ENCODE peak calls at places on chromosomes 6 and 20, in six cellular contexts. I is thoracic aorta, X is WERI-Rb-1, O is fibroblast of the aortic adventitia, K is psoas muscle, T is AG04450. Z is an unnamed sample.

GRCh38 chr6:158554611-158555361 is 5.1 kb upstream of the TMEM181 start:
- DNase-seq in I (no peak), X (no peak), O (no peak), K (no peak), T (no peak), Z (no peak)

GRCh38 chr6:135291288-135292116 is 110.4 kb downstream of the MYB start:
- DNase-seq in I (no peak), X (no peak), O (peak), K (no peak), T (no peak), Z (peak)

GRCh38 chr20:3406481-3407425 is 716 bp downstream of the DNAAF9 start:
- DNase-seq in I (no peak), X (peak), O (peak), K (peak), T (no peak), Z (no peak)

GRCh38 chr6:144153971-144154370 is 3.7 kb downstream of the STX11 start:
- DNase-seq in I (no peak), X (no peak), O (no peak), K (no peak), T (no peak), Z (no peak)

GRCh38 chr6:155872961-155873360 is 417.3 kb upstream of the NOX3 start:
- DNase-seq in I (no peak), X (no peak), O (no peak), K (no peak), T (no peak), Z (no peak)

GRCh38 chr6:6883011-6883410 is 224.8 kb upstream of the RREB1 start:
- DNase-seq in I (no peak), X (no peak), O (no peak), K (no peak), T (no peak), Z (no peak)

GRCh38 chr6:159044899-159045727 is at the start of gene TAGAP:
- DNase-seq in I (no peak), X (no peak), O (no peak), K (peak), T (no peak), Z (no peak)

GRCh38 chr20:36482044-36482473 is 59.3 kb upstream of the MYL9 start:
- DNase-seq in I (no peak), X (peak), O (no peak), K (peak), T (no peak), Z (no peak)

GRCh38 chr20:30610751-30611150 is 646.7 kb upstream of the DEFB115 start:
- DNase-seq in I (no peak), X (no peak), O (no peak), K (no peak), T (no peak), Z (no peak)

GRCh38 chr6:18861182-18861581 is 474.0 kb downstream of the RNF144B start:
- DNase-seq in I (no peak), X (no peak), O (no peak), K (no peak), T (no peak), Z (no peak)

GRCh38 chr20:62646851-62647520 is 4.7 kb downstream of the SLCO4A1 start:
- DNase-seq in I (no peak), X (no peak), O (no peak), K (peak), T (no peak), Z (no peak)

GRCh38 chr20:37297066-37297736 is 7.7 kb downstream of the MANBAL start:
- DNase-seq in I (no peak), X (no peak), O (peak), K (no peak), T (peak), Z (peak)

GRCh38 chr20:21505810-21506530 is 7.9 kb downstream of the NKX2-2 start:
- DNase-seq in I (no peak), X (peak), O (peak), K (peak), T (no peak), Z (no peak)

GRCh38 chr6:38184041-38184779 is 364.7 kb downstream of the ZFAND3 start:
- DNase-seq in I (no peak), X (no peak), O (no peak), K (no peak), T (no peak), Z (no peak)

GRCh38 chr6:11650297-11650696 is 112.7 kb downstream of the TMEM170B start:
- DNase-seq in I (no peak), X (no peak), O (peak), K (no peak), T (peak), Z (peak)

GRCh38 chr20:57594092-57594911 is 25.9 kb downstream of the ZBP1 start:
- DNase-seq in I (no peak), X (peak), O (peak), K (peak), T (no peak), Z (no peak)

GRCh38 chr20:6560978-6561377 is 206.5 kb upstream of the BMP2 start:
- DNase-seq in I (no peak), X (no peak), O (no peak), K (no peak), T (no peak), Z (no peak)

GRCh38 chr6:35568967-35569606 is 56.4 kb upstream of the TULP1 start:
- DNase-seq in I (no peak), X (peak), O (no peak), K (peak), T (no peak), Z (no peak)

GRCh38 chr6:134774244-134774643 is 175.7 kb downstream of the ALDH8A1 start:
- DNase-seq in I (no peak), X (no peak), O (peak), K (no peak), T (peak), Z (peak)

GRCh38 chr6:4568138-4568537 is 208.1 kb upstream of the CDYL start:
- DNase-seq in I (no peak), X (no peak), O (no peak), K (no peak), T (no peak), Z (no peak)

GRCh38 chr6:116329156-116329555 is 41.6 kb upstream of the DSE start:
- DNase-seq in I (no peak), X (no peak), O (no peak), K (no peak), T (no peak), Z (no peak)

GRCh38 chr6:88538849-88539571 is 372.9 kb upstream of the CNR1 start:
- DNase-seq in I (no peak), X (no peak), O (no peak), K (no peak), T (no peak), Z (no peak)

GRCh38 chr6:136963259-136963658 is 41.2 kb downstream of the SLC35D3 start:
- DNase-seq in I (no peak), X (no peak), O (no peak), K (no peak), T (no peak), Z (no peak)

GRCh38 chr6:1222426-1223311 is 89.2 kb upstream of the FOXQ1 start:
- DNase-seq in I (no peak), X (no peak), O (no peak), K (no peak), T (no peak), Z (no peak)

GRCh38 chr6:55704421-55704820 is 125.4 kb upstream of the HMGCLL1 start:
- DNase-seq in I (no peak), X (no peak), O (peak), K (no peak), T (no peak), Z (peak)

GRCh38 chr20:47356220-47356525 is 326 bp downstream of the ZMYND8 start:
- DNase-seq in I (no peak), X (no peak), O (no peak), K (no peak), T (no peak), Z (no peak)

GRCh38 chr6:31752739-31753319 is 9.6 kb upstream of the SAPCD1 start:
- DNase-seq in I (no peak), X (no peak), O (peak), K (no peak), T (no peak), Z (no peak)

GRCh38 chr20:24755411-24755922 is 193.6 kb upstream of the CST7 start:
- DNase-seq in I (no peak), X (peak), O (no peak), K (no peak), T (no peak), Z (peak)

GRCh38 chr20:11344939-11345338 is 572.8 kb upstream of the BTBD3 start:
- DNase-seq in I (no peak), X (no peak), O (no peak), K (no peak), T (no peak), Z (no peak)

GRCh38 chr6:166567107-166567506 is 19.4 kb downstream of the RAMACL start:
- DNase-seq in I (no peak), X (peak), O (peak), K (peak), T (peak), Z (peak)

GRCh38 chr6:26175428-26176181 is 88.4 kb downstream of the HFE start:
- DNase-seq in I (no peak), X (peak), O (peak), K (no peak), T (no peak), Z (no peak)

GRCh38 chr6:140217283-140217682 is 842.8 kb upstream of the CITED2 start:
- DNase-seq in I (no peak), X (no peak), O (no peak), K (no peak), T (no peak), Z (no peak)

GRCh38 chr20:11178946-11179654 is 505.3 kb upstream of the JAG1 start:
- DNase-seq in I (no peak), X (no peak), O (peak), K (no peak), T (peak), Z (peak)

GRCh38 chr20:17810847-17811604 is 111.3 kb downstream of the BANF2 start:
- DNase-seq in I (no peak), X (no peak), O (no peak), K (no peak), T (no peak), Z (no peak)

GRCh38 chr6:35415065-35415880 is 36.9 kb upstream of the FANCE start:
- DNase-seq in I (peak), X (peak), O (peak), K (peak), T (peak), Z (peak)

GRCh38 chr6:45690846-45691245 is 313.1 kb upstream of the SUPT3H start:
- DNase-seq in I (no peak), X (no peak), O (no peak), K (no peak), T (no peak), Z (no peak)

GRCh38 chr6:17700421-17701416 is 6.0 kb downstream of the NUP153 start:
- DNase-seq in I (no peak), X (no peak), O (no peak), K (no peak), T (no peak), Z (no peak)

GRCh38 chr20:9945406-9945805 is 89.4 kb upstream of the ANKEF1 start:
- DNase-seq in I (no peak), X (peak), O (peak), K (no peak), T (no peak), Z (no peak)

GRCh38 chr6:151699719-151700118 is 107.8 kb upstream of the ESR1 start:
- DNase-seq in I (no peak), X (no peak), O (peak), K (no peak), T (no peak), Z (no peak)

DNA sequence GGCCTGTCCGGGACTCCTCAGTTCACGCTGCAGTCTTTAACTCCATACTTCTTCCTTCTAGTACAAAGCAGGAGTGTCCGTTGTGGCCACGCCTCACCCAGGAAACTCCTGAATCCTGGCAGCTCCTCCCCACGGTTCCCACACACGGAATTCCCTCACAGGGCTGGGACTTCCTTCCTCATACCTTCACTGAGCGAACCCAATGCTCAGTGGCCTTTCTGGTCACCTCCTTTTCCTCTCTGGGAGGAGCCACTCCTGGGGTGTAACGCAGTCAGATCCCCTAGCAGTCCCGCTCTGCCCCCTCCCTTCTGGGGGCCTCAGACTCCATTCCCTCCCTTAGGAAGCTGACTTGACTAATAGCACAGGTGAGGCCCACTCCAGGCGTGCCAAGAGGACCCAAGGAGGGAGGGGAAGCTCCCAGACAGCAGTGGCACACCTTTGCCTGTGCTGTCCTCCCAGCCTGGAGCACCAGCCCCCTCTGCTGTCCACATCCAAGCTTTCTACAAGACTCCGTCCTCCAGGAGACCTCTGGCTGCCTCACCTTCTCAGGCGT is at the start of gene SLC52A3:
- DNase-seq in I (no peak), X (peak), O (no peak), K (no peak), T (no peak), Z (no peak)
- TF ChIP-seq CTCF in I (no peak), X (peak), O (no peak), K (peak), T (no peak), Z (no peak)

GRCh38 chr6:27889275-27889627 is 22.9 kb downstream of the OR2B2 start:
- DNase-seq in I (no peak), X (no peak), O (no peak), K (no peak), T (no peak), Z (no peak)
- H3K4me3 ChIP-seq in I (no peak), X (no peak), O (no peak), K (no peak), T (no peak), Z (no peak)

GRCh38 chr6:112501705-112502104 is 154.6 kb downstream of the RFPL4B start:
- DNase-seq in I (no peak), X (no peak), O (no peak), K (peak), T (peak), Z (peak)

GRCh38 chr6:112503210-112503609 is 156.1 kb downstream of the RFPL4B start:
- DNase-seq in I (no peak), X (no peak), O (no peak), K (no peak), T (no peak), Z (peak)

GRCh38 chr6:112502348-112503130 is 155.4 kb downstream of the RFPL4B start:
- DNase-seq in I (no peak), X (no peak), O (peak), K (no peak), T (no peak), Z (peak)
- TF ChIP-seq CTCF in I (no peak), X (no peak), O (peak), K (no peak), T (peak), Z (peak)

DNA sequence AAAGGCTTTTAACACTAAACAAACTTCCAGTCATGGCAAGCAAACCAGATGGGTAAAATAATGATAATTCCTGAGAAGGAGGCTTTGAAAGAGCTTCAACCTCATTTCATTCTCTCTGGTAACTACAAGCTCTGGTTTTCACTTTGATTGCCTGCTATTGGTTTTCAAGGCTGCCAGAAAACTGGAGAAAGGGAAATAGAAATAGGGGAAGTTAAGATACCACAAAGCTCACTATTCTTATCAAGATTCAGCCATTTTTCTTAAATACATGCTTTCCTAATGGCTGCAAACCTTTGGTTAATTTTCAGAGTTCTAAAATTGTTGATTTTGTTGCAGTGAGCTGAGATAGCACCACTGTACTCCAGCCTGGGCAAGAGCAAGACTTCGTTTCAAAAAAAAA is 42.5 kb upstream of the NELFCD start:
- DNase-seq in I (no peak), X (no peak), O (no peak), K (no peak), T (no peak), Z (no peak)
- H3K4me3 ChIP-seq in I (no peak), X (no peak), O (no peak), K (no peak), T (no peak), Z (no peak)

GRCh38 chr6:153702671-153703070 is 336.4 kb upstream of the OPRM1 start:
- DNase-seq in I (no peak), X (no peak), O (no peak), K (no peak), T (no peak), Z (no peak)
- TF ChIP-seq CTCF in I (no peak), X (no peak), O (no peak), K (no peak), T (no peak), Z (no peak)

GRCh38 chr6:132663661-132664060 is 4.7 kb upstream of the TAAR1 start:
- DNase-seq in I (no peak), X (no peak), O (no peak), K (no peak), T (no peak), Z (no peak)
- H3K4me3 ChIP-seq in I (no peak), X (no peak), O (no peak), K (no peak), T (no peak), Z (no peak)

GRCh38 chr20:53594068-53595017 is 704 bp upstream of the ZNF217 start:
- DNase-seq in I (peak), X (peak), O (peak), K (peak), T (peak), Z (peak)
- TF ChIP-seq CTCF in I (no peak), X (peak), O (no peak), K (no peak), T (no peak), Z (no peak)

GRCh38 chr6:30685977-30686907 is at the start of gene PPP1R18:
- DNase-seq in I (peak), X (peak), O (peak), K (peak), T (no peak), Z (no peak)
- H3K4me3 ChIP-seq in I (peak), X (peak), O (peak), K (peak), T (peak), Z (peak)

GRCh38 chr20:50279988-50280850 is 89.6 kb downstream of the CEBPB start:
- DNase-seq in I (no peak), X (no peak), O (no peak), K (no peak), T (no peak), Z (no peak)

GRCh38 chr20:50278377-50278683 is 87.7 kb downstream of the CEBPB start:
- DNase-seq in I (no peak), X (no peak), O (no peak), K (no peak), T (no peak), Z (no peak)

GRCh38 chr20:50277460-50278376 is 87.1 kb downstream of the CEBPB start:
- DNase-seq in I (no peak), X (no peak), O (no peak), K (no peak), T (no peak), Z (no peak)

GRCh38 chr20:50277064-50277415 is 86.4 kb downstream of the CEBPB start:
- DNase-seq in I (no peak), X (no peak), O (no peak), K (no peak), T (no peak), Z (no peak)

GRCh38 chr20:50278684-50279531 is 88.3 kb downstream of the CEBPB start:
- DNase-seq in I (no peak), X (peak), O (peak), K (peak), T (no peak), Z (no peak)
- TF ChIP-seq CTCF in I (peak), X (peak), O (peak), K (peak), T (no peak), Z (no peak)